ENCODE peak calls at places on chromosomes 11 and 22, in ten cellular contexts. Q, U, F, X, I, M, W, K, E and H are unnamed samples. For H3K9me3, the result is how much of the 10 kb centered on the place peaks cover.

GRCh38 chr11:121420398-121420797 is 31.7 kb upstream of the SORL1 start:
- DNase-seq in W (no peak), K (no peak), I (no peak), U (no peak), Q (no peak), E (no peak), M (no peak), F (no peak), X (no peak), H (no peak)

GRCh38 chr11:44229664-44230063 is 80.3 kb downstream of the ALX4 start:
- DNase-seq in K (no peak), M (no peak), F (no peak), Q (no peak), X (no peak), E (no peak), U (no peak), I (peak), W (no peak), H (peak)

GRCh38 chr11:72639475-72640375 is 34.5 kb downstream of the PDE2A start:
- DNase-seq in K (no peak), W (no peak), M (no peak), X (no peak), E (no peak), I (no peak), Q (no peak), U (no peak), F (no peak), H (no peak)

GRCh38 chr11:10540546-10540914 is 457 bp downstream of the RNF141 start:
- DNase-seq in Q (peak), X (peak), U (peak), K (no peak), F (peak), E (no peak), I (peak), W (no peak), M (no peak), H (no peak)

GRCh38 chr11:66739983-66740382 is 11.0 kb upstream of the SPTBN2 start:
- DNase-seq in F (no peak), M (no peak), I (peak), Q (peak), X (peak), U (no peak), W (no peak), K (no peak), E (no peak), H (peak)

GRCh38 chr11:118401880-118402590 is 629 bp downstream of the ATP5MG start:
- DNase-seq in W (no peak), I (peak), K (no peak), X (peak), Q (no peak), U (peak), F (peak), M (no peak), E (peak), H (peak)

GRCh38 chr11:47918882-47919495 is 61.4 kb upstream of the PTPRJ start:
- DNase-seq in Q (peak), U (no peak), K (no peak), I (peak), E (no peak), F (peak), X (peak), W (no peak), M (no peak), H (peak)

GRCh38 chr11:109512680-109513079 is 90.7 kb downstream of the C11orf87 start:
- DNase-seq in K (no peak), I (no peak), W (no peak), Q (no peak), F (no peak), X (no peak), M (no peak), U (no peak), E (no peak), H (no peak)

GRCh38 chr22:37742374-37743092 is 45.7 kb downstream of the TRIOBP start:
- DNase-seq in F (peak), I (peak), Q (no peak), W (no peak), K (no peak), M (peak), E (no peak), X (peak), U (peak), H (peak)

GRCh38 chr11:72829884-72830533 is 15.8 kb downstream of the ATG16L2 start:
- DNase-seq in U (no peak), W (no peak), X (no peak), M (no peak), K (no peak), I (no peak), F (no peak), E (no peak), Q (no peak), H (no peak)

GRCh38 chr22:38413085-38414008 is 41.7 kb downstream of the KCNJ4 start:
- DNase-seq in X (no peak), U (peak), K (no peak), W (no peak), Q (no peak), F (no peak), E (no peak), M (no peak), I (no peak), H (peak)

GRCh38 chr11:34905666-34906065 is 10.5 kb downstream of the APIP start:
- DNase-seq in K (no peak), U (no peak), M (no peak), W (no peak), E (no peak), Q (no peak), I (no peak), X (no peak), F (no peak), H (no peak)

GRCh38 chr11:117908959-117909610 is 20.1 kb downstream of the TMPRSS13 start:
- DNase-seq in E (no peak), K (no peak), W (no peak), M (no peak), U (peak), X (no peak), Q (no peak), I (no peak), F (no peak), H (no peak)

GRCh38 chr11:103055174-103055890 is 36.6 kb downstream of the DCUN1D5 start:
- DNase-seq in W (no peak), M (peak), U (peak), E (peak), K (no peak), X (peak), F (peak), I (peak), Q (peak), H (peak)

GRCh38 chr22:28882545-28882877 is 861 bp upstream of the ZNRF3 start:
- DNase-seq in E (no peak), I (no peak), U (peak), F (no peak), W (no peak), X (no peak), K (no peak), Q (no peak), M (peak), H (peak)

GRCh38 chr11:32307449-32307848 is 127.9 kb downstream of the WT1 start:
- DNase-seq in E (no peak), U (no peak), M (no peak), F (no peak), I (no peak), X (no peak), W (no peak), Q (no peak), K (no peak), H (no peak)

GRCh38 chr22:20009582-20010306 is 6.9 kb downstream of the ARVCF start:
- DNase-seq in U (no peak), Q (no peak), W (no peak), M (no peak), I (no peak), E (no peak), K (no peak), X (no peak), F (no peak), H (no peak)

GRCh38 chr11:55726715-55727324 is 46.4 kb upstream of the OR5D13 start:
- DNase-seq in W (no peak), F (no peak), Q (no peak), E (peak), U (no peak), I (no peak), X (no peak), M (no peak), K (no peak), H (no peak)

GRCh38 chr11:45739866-45740265 is 65.1 kb upstream of the SLC35C1 start:
- DNase-seq in K (no peak), E (no peak), F (no peak), M (no peak), Q (no peak), U (no peak), X (no peak), W (no peak), I (no peak), H (no peak)

GRCh38 chr11:58924230-58924629 is 15.1 kb upstream of the GLYATL1 start:
- DNase-seq in U (no peak), M (no peak), K (no peak), Q (no peak), I (no peak), E (no peak), X (no peak), F (no peak), W (no peak), H (no peak)

GRCh38 chr11:114026355-114026754 is 33.2 kb upstream of the ZBTB16 start:
- DNase-seq in W (no peak), Q (no peak), U (peak), F (peak), M (no peak), X (no peak), K (no peak), I (no peak), E (peak), H (peak)

GRCh38 chr22:48182896-48183805 is 1420.7 kb downstream of the TBC1D22A start:
- DNase-seq in U (no peak), Q (no peak), K (no peak), I (no peak), M (no peak), W (no peak), F (no peak), E (no peak), X (no peak), H (no peak)

GRCh38 chr11:26522912-26523610 is 49.0 kb downstream of the MUC15 start:
- DNase-seq in K (no peak), X (peak), F (peak), M (no peak), U (peak), W (no peak), Q (no peak), I (no peak), E (no peak), H (peak)

GRCh38 chr22:47862394-47862793 is 1099.9 kb downstream of the TBC1D22A start:
- DNase-seq in M (no peak), I (no peak), W (no peak), F (no peak), U (no peak), E (no peak), K (no peak), X (no peak), Q (no peak), H (no peak)

GRCh38 chr11:115544422-115544821 is 40.2 kb upstream of the CADM1 start:
- DNase-seq in I (no peak), E (no peak), U (peak), Q (no peak), F (no peak), X (no peak), M (no peak), W (no peak), K (no peak), H (no peak)

DNA sequence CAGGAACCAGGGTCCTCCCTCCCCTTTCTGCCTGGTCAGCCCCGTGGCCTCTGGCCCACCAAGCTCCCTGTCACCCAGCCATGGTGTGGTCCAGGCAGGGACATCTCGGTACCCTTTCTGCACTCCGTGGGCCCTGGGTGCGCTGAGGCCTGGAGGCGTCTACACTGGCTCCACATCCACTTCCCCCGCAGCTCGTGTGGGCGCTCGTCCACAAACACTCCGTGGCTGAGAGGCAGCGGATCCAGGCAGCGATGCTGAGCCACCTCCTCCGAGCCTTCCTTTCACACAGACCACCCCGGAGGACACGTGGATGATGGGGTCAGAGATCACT is 16.1 kb downstream of the RNH1 start:
- DNase-seq in I (no peak), M (no peak), F (no peak), E (no peak), W (no peak), Q (no peak), U (no peak), K (no peak), X (no peak), H (no peak)
- H3K9me3 ChIP-seq in I (under half), M (under half), F (under half), E (under half), W (under half), Q (under half), U (under half), K (under half), X (under half), H (under half)

DNA sequence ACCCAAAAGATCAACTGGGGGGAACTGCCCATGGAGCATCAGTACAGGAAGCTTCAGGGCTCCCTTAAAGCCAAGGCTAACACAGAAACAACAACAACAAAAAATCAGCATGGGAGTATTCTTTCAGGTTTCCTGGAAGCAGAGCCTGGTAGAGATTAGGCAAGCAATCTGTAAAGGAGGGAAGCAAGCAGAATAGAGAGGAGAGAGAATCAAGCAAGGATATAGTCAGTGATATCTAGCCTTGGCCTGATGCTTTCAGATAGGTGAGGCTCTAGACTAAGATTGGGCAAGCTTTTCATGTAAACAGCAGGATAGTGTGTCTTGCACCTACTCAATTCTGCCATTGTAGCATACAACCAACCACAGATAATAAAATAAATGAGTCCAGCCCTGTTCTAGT is 44.4 kb upstream of the FAT3 start:
- DNase-seq in K (no peak), Q (no peak), I (peak), F (no peak), U (no peak), X (no peak), M (no peak), W (no peak), E (no peak), H (no peak)
- H3K4me2 ChIP-seq in K (no peak), Q (no peak), I (peak), F (peak), U (no peak), X (no peak), M (no peak), W (no peak), E (no peak), H (no peak)

GRCh38 chr11:20604864-20605601 is 5.6 kb downstream of the SLC6A5 start:
- DNase-seq in F (no peak), M (no peak), U (no peak), I (no peak), Q (no peak), K (no peak), E (no peak), X (no peak), W (no peak), H (no peak)
- TF ChIP-seq EZH2 in F (peak), M (no peak), U (no peak), I (peak), Q (peak), K (no peak), E (no peak), X (peak), W (peak), H (no peak)

DNA sequence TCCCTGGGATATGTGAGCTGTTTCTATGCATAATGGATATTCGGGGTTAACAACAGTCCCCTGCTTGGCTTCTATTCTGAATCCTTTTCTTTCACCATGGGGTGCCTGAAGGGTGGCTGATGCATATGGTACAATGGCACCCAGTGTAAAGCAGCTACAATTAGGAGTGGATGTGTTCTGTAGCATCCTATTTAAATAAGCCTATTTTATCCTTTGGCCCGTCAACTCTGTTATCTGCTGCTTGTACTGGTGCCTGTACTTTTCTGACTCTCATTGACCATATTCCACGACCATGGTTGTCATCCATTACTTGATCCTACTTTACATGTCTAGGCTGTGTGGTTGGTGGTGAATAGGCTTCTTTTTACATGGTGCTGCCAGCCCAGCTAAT is 1.3 kb downstream of the TUG1 start:
- DNase-seq in I (no peak), M (no peak), F (no peak), W (no peak), Q (no peak), X (no peak), U (no peak), E (no peak), K (no peak), H (peak)
- H3K9me3 ChIP-seq in I (under half), M (half or more), F (under half), W (under half), Q (under half), X (under half), U (under half), E (under half), K (under half), H (under half)

GRCh38 chr22:23383491-23384450 is 196.3 kb downstream of the IGLL1 start:
- DNase-seq in Q (no peak), E (no peak), K (no peak), X (no peak), I (no peak), U (peak), F (no peak), M (no peak), W (no peak), H (peak)
- H3K4me2 ChIP-seq in Q (no peak), E (no peak), K (no peak), X (no peak), I (no peak), U (no peak), F (no peak), M (no peak), W (no peak), H (no peak)

DNA sequence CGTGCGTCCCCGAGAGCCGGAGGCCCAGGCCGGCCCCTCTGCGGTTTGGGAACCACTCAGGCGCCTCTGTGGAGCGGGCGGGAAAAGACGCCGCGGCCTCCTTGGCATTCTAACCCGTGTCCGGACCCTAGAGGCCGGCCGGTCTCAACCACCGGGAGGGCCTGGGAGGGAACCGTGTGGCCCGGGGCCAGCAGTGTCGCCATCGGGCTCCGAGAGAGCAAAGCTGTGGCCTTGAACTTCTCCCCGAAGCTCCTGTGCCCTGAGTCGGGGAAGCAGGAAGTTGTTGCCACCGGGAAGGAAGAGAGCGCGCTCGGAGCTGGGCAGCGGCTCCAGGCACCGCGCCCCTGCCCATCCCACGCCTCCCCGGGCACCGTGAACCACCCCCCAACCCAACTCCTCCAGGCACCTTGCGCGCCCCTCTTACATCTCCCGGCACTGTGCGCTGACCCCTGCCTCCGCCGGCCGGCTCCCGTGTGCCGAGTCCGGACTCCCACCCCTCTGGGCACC is 80.1 kb upstream of the PPARA start:
- DNase-seq in F (peak), W (no peak), K (no peak), M (no peak), U (peak), X (peak), Q (peak), E (no peak), I (no peak), H (peak)
- TF ChIP-seq EZH2 in F (no peak), W (no peak), K (no peak), M (no peak), U (peak), X (no peak), Q (no peak), E (no peak), I (no peak), H (no peak)